ENCODE peak calls at places on chromosomes 11 and 22, in four cellular contexts. X is fibroblast of pulmonary artery, A is uterus, O is neural progenitor cell. Q is an unnamed sample.
A peak's percentile ranks its signal among the peaks of the same experiment; 100 is the strongest.

GRCh38 chr11:88655163-88655562 is 317.6 kb upstream of the CTSC start:
- DNase-seq in O (no peak), X (no peak), A (no peak), Q (no peak)

GRCh38 chr22:42074153-42074750 is at the start of gene PHETA2:
- DNase-seq in A (peak; percentile 62), X (peak; percentile 37), O (peak; percentile 32), Q (peak; percentile 65)

GRCh38 chr11:77470971-77471370 is 2.9 kb downstream of the PAK1 start:
- DNase-seq in O (no peak), X (no peak), A (no peak), Q (no peak)

GRCh38 chr11:102933627-102934026 is 21.9 kb downstream of the MMP13 start:
- DNase-seq in X (no peak), O (no peak), A (no peak), Q (no peak)

GRCh38 chr11:2587132-2587930 is 112.5 kb downstream of the KCNQ1OT1 start:
- DNase-seq in A (no peak), X (no peak), O (no peak), Q (no peak)

GRCh38 chr22:24043957-24044356 is 32.9 kb downstream of the CABIN1 start:
- DNase-seq in A (no peak), X (no peak), O (no peak), Q (no peak)

GRCh38 chr11:86802601-86803051 is 2.3 kb downstream of the PRSS23 start:
- DNase-seq in X (peak; percentile 68), A (no peak), O (peak; percentile 77), Q (no peak)

GRCh38 chr22:25208743-25209505 is 9.3 kb downstream of the CRYBB3 start:
- DNase-seq in X (no peak), A (no peak), O (no peak), Q (no peak)

GRCh38 chr11:61295596-61295926 is 445 bp upstream of the VWCE start:
- DNase-seq in O (no peak), A (no peak), X (no peak), Q (no peak)

GRCh38 chr11:61290905-61291690 is 4.0 kb downstream of the VWCE start:
- DNase-seq in A (no peak), X (no peak), O (no peak), Q (no peak)

GRCh38 chr11:61294717-61295595 is at the start of gene VWCE:
- DNase-seq in O (peak; percentile 89), A (peak; percentile 62), X (peak; percentile 55), Q (peak; percentile 48)

GRCh38 chr11:61297341-61297740 is 2.2 kb upstream of the VWCE start:
- DNase-seq in X (no peak), A (no peak), O (no peak), Q (no peak)

DNA sequence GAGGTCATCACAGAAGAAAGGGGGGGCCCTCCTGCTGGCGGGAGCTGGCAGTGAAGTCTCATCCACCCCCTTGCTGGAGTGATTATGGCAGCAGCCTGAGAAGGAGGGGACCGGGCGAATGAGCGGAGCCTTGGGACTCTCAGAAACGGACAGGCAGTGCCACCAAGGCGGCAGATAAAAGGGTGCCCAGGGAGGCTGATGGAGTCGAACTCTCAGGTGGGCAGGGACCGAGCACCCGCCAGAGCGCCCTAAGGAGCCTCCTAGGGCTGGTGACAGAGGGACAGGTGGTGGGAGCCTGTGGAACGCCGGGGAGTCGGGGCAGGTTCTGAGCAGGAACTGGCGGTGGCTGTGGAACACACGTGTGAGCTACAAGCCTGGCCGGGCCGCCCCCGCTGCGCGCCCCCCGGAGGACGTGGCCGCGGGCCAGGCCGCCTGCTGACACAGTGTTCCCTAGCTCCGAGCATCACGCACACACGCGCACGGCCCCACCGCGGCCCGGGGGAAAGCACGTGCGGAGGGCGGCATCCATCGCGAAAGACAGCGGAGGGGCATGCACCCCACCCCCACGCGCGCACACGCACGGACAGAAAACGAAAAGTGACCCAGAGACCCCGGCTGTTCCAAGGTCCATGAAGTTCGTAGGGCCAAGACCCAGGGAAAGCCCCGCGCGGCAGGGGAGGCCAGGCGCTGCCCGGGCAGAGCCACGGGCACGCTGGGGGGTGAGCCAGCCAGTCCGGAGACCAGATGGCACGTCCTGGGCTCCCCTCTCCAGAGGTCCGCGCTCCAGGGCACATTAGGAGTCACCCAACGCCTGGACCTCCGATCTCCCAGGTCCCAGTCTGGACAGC is 1.0 kb downstream of the VWCE start:
- DNase-seq in O (peak; percentile 57), X (peak; percentile 66), A (peak; percentile 80), Q (no peak)
- TF ChIP-seq CTCF in O (no peak), X (no peak), A (no peak), Q (no peak)

DNA sequence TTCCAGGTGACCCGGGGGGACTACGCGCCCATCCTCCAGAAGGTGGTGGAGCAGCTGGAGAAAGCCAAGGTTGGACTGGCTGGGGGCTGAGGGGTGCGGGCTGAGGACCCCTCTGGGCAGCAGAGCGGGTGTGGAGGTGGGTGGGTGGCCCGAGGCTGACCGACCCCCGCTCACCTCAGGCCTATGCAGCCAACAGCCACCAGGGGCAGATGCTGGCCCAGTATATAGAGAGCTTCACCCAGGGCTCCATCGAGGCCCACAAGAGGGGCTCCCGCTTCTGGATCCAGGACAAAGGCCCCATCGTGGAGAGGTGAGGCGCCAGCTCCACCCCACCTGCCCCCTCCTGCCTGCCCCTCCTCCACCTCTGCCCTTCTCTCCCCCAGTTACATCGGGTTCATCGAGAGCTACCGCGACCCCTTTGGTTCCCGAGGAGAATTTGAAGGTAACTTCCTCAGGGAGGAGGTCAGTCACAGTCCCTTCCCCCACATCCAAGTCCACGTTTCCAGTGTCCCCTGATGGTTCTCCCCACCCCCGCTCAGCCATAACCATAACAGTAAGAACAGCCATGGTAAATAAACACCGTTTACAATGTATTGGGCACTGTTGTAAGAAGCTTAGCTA is 11.2 kb downstream of the DPP3 start:
- DNase-seq in X (no peak), O (peak; percentile 59), A (no peak), Q (no peak)
- TF ChIP-seq CTCF in X (peak; percentile 48), O (peak; percentile 59), A (no peak), Q (no peak)

DNA sequence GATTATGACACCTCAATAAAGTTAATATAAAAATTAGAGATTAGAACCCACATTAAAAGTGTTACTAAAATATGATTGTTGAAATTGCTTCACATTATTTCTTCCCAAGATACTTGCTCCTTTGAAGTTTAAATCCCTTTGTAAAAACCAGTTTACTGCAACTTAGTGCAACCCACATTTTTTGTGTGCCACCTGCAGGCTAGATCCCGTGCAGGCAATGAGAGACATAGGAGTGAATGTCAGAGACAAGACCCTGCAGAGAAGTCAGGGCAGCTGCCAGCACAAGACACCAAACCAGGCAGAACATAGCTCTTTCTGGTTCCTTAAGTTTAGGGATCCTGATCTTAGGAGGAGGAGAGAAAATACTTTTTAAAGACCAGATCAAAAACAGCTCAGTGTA is 142.9 kb upstream of the MTNR1B start:
- DNase-seq in X (no peak), A (no peak), O (no peak), Q (no peak)
- TF ChIP-seq CTCF in X (no peak), A (no peak), O (peak; percentile 5), Q (no peak)

GRCh38 chr11:81869337-81870065 is 864.2 kb downstream of the FAM181B start:
- DNase-seq in A (no peak), X (peak; percentile 10), O (no peak), Q (peak; percentile 30)
- TF ChIP-seq CTCF in A (no peak), X (no peak), O (no peak), Q (no peak)

GRCh38 chr11:43802509-43802908 is 78.1 kb upstream of the ALKBH3 start:
- DNase-seq in A (no peak), X (peak; percentile 16), O (no peak), Q (no peak)

GRCh38 chr11:43797337-43797736 is 83.3 kb upstream of the ALKBH3 start:
- DNase-seq in O (no peak), X (no peak), A (no peak), Q (no peak)

GRCh38 chr11:43803766-43804165 is 76.9 kb upstream of the ALKBH3 start:
- DNase-seq in X (no peak), O (no peak), A (no peak), Q (no peak)

GRCh38 chr11:43797866-43798265 is 82.8 kb upstream of the ALKBH3 start:
- DNase-seq in A (no peak), X (no peak), O (no peak), Q (no peak)
- TF ChIP-seq CTCF in A (no peak), X (no peak), O (no peak), Q (no peak)

GRCh38 chr11:60469723-60470122 is 14.1 kb downstream of the MS4A1 start:
- DNase-seq in X (no peak), O (no peak), A (no peak), Q (no peak)
- TF ChIP-seq CTCF in X (no peak), O (no peak), A (no peak), Q (no peak)

GRCh38 chr11:66744485-66745355 is 15.7 kb upstream of the SPTBN2 start:
- DNase-seq in O (peak; percentile 90), A (peak; percentile 84), X (peak; percentile 63), Q (peak; percentile 89)
- TF ChIP-seq CTCF in O (no peak), A (no peak), X (no peak), Q (no peak)

DNA sequence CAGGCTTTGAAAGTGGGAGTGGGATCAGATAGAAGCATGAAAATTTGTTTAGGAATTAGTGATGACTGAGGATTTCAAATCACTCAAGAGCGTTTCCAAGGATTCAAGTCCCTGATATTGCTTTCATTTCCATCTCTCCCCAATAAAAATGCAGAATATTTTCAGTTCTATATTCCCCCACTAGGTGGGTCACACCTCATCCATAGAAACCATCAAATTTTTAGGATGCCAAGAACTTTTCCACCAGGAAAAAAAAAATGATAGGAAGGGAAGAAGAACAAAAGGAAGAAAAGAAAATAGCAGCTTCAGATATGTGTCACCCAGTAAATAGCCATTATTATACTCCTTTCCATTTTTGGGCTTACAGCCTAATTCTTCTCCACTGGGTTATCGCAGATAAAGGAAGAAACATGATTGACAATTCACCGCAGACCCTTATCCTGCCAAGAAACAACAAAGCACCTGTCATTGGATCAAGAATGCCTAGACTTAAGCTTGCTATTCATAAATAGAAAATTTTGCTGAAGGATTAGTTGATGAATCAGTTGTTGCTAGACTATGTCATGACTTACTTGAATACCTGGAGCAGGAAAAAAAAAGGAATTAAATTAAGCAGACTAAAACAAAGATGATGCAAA is 30.3 kb upstream of the OR10D3 start:
- DNase-seq in A (no peak), O (no peak), X (no peak), Q (no peak)
- TF ChIP-seq CTCF in A (no peak), O (peak; percentile 15), X (peak; percentile 9), Q (no peak)

DNA sequence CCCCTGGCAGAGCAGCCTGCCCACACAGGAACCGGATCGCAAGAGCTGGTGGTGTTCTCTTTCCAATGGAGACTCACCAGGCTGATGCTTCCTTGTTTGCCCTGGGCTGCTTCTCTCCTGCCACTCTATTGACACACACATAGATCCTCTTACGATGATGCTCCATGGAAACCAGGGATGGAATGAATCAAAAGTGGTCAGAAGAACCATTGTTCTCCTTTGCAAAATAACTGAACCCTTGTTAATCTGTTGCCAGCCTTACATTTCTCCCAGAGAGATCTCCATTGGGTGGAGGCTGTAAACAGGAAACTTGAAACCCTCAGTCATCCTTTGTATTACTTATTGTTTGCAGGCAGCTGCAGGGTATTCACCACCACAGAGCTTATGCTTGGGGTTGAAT is 24.6 kb upstream of the LDLRAD3 start:
- DNase-seq in A (no peak), X (peak; percentile 80), O (peak; percentile 70), Q (no peak)
- TF ChIP-seq CTCF in A (no peak), X (no peak), O (no peak), Q (no peak)

GRCh38 chr11:26649884-26650283 is 72.0 kb downstream of the SLC5A12 start:
- DNase-seq in A (no peak), X (peak; percentile 83), O (peak; percentile 86), Q (peak; percentile 75)
- TF ChIP-seq CTCF in A (peak; percentile 44), X (peak; percentile 86), O (peak; percentile 90), Q (peak; percentile 46)